ENCODE peak calls at places on chromosomes 2 and 18, in eight cellular contexts. W is A549, C is NB4, R is heart left ventricle, P is ovary, X is H1, B is gastrocnemius medialis, T is Peyer's patch. K is an unnamed sample.

GRCh38 chr2:68414862-68415261 is 49.8 kb downstream of the PLEK start:
- DNase-seq in W (no peak), C (no peak), R (no peak), P (no peak), X (no peak), B (no peak), T (no peak), K (no peak)

GRCh38 chr2:200051621-200051945 is 96.2 kb downstream of the MAIP1 start:
- DNase-seq in W (no peak), C (no peak), R (no peak), P (no peak), X (no peak), B (no peak), T (no peak), K (no peak)

GRCh38 chr2:202035089-202035940 is 1.7 kb downstream of the FZD7 start:
- DNase-seq in W (no peak), C (no peak), R (peak; percentile 79), P (peak; percentile 88), X (peak; percentile 66), B (peak; percentile 79), T (no peak), K (peak; percentile 63)

GRCh38 chr2:238399094-238399493 is 27.6 kb upstream of the ASB1 start:
- DNase-seq in W (no peak), C (no peak), R (no peak), P (no peak), X (no peak), B (no peak), T (no peak), K (no peak)

GRCh38 chr2:7796200-7796563 is 879.0 kb downstream of the RNF144A start:
- DNase-seq in W (no peak), C (no peak), R (no peak), P (no peak), X (no peak), B (no peak), T (no peak), K (no peak)

GRCh38 chr18:74825460-74825859 is 227.8 kb downstream of the ZNF407 start:
- DNase-seq in W (no peak), C (no peak), R (no peak), P (no peak), X (no peak), B (no peak), T (no peak), K (no peak)

GRCh38 chr18:7000484-7001096 is 117.0 kb downstream of the LAMA1 start:
- DNase-seq in W (no peak), C (peak; percentile 24), R (no peak), P (no peak), X (no peak), B (no peak), T (no peak), K (no peak)

GRCh38 chr2:17578466-17578928 is 38.0 kb downstream of the VSNL1 start:
- DNase-seq in W (no peak), C (no peak), R (no peak), P (no peak), X (no peak), B (no peak), T (no peak), K (no peak)

GRCh38 chr2:201507725-201508124 is 56.2 kb downstream of the STRADB start:
- DNase-seq in W (no peak), C (peak; percentile 35), R (no peak), P (no peak), X (no peak), B (no peak), T (no peak), K (no peak)

GRCh38 chr2:34317797-34318196 is 718.7 kb upstream of the FAM98A start:
- DNase-seq in W (no peak), C (no peak), R (peak; percentile 25), P (no peak), X (no peak), B (no peak), T (no peak), K (no peak)

GRCh38 chr18:62771494-62771893 is 56.2 kb downstream of the PHLPP1 start:
- DNase-seq in W (no peak), C (no peak), R (no peak), P (no peak), X (no peak), B (no peak), T (no peak), K (no peak)

GRCh38 chr2:31467426-31467825 is 52.9 kb upstream of the XDH start:
- DNase-seq in W (no peak), C (no peak), R (no peak), P (no peak), X (no peak), B (no peak), T (no peak), K (no peak)

GRCh38 chr2:101768480-101769077 is 71.1 kb downstream of the MAP4K4 start:
- DNase-seq in W (no peak), C (no peak), R (no peak), P (no peak), X (no peak), B (no peak), T (no peak), K (no peak)

DNA sequence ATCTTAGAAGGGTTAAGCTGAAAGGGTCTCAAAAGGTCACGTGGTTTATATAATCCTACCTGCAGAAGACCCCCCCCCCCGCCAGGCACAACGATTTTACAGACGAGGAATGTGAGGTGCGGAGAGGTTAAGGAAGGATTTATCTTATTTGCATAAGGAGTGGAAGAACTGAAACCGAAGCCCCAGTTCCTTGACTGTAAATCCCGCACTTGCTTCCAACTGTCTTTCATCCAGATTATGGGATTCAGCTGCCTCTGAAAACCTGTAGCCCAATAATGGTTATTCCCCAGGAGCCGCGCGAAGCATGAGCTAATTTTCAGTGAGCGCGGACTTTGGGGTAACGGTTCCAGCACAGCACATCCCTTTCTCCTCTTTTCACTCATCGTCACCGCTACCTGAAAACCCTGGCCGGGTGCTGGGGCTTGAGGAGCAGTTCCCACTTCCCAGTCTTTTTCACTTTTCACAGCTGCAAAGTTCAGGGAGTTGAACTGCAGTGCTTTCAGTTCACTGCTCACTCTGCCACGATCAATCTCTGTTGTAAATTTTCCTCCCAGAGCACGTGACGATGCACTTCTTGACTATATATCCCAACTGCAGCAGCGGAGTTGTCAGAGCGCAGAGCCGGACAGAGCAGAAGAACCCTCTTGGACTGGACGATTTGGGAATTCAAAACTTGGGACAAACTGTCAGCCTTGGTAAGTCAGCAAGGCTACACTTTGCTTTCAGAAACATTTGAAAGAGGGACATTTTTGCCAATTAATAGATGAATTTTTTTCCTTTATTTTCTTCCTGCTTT is at the start of gene KCNE4:
- DNase-seq in W (no peak), C (no peak), R (peak; percentile 37), P (no peak), X (no peak), B (no peak), T (no peak), K (peak; percentile 65)
- TF ChIP-seq POLR2A in W (no peak), C (no peak), R (peak; percentile 51), P (peak; percentile 61), X (no peak), B (peak; percentile 41), T (peak; percentile 18), K (peak; percentile 59)

DNA sequence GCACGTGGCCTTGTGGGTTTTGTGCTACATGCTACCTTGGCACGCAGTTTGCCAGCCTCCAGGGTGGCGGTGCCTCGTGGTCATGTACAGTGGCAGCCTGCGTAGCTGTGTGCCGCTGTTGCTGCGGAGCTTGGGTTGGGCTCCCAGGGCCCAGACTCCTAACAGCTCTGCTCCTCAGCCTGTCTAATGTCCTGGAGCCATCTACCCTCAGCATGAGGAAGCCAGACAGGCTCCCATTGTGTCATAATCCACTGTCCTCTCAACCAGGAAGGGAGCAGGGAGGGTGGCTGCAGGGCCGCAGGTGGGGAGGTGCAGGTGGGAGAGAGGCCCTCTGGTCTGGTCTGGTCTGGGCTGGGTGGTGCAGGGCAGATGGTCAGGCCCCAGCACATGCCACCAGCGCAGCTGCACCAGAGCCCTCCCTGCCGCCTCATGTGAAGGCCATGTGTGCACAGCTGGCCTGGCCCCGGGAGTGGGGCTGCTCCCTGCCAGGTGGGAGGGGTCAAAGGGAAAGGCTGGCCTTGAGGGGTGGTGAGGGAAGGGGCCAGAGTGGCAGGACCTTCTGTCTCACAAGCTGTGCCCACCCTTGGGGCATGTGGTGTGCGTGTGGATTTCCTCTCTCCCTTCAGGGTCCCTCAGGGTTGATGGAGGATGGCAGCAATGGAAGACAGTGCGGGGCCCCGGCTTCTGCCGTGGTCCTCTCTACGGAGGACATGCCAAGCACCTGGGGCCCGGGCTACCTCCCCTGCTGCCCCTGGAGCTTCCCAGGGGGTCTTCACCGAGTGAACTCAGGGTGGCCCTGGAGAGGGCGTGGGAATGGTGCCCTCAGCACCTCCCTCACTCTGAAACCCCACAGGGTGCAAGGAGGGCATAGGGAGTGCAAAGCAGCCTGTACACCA is 4.8 kb downstream of the ATOH8 start:
- DNase-seq in W (no peak), C (no peak), R (no peak), P (no peak), X (no peak), B (peak; percentile 66), T (no peak), K (no peak)
- H3K4me3 ChIP-seq in W (no peak overlapping the region), C (no peak overlapping the region), R (no peak overlapping the region), P (no peak overlapping the region), X (no peak overlapping the region), B (peak overlapping the region; percentile 89), T (no peak overlapping the region), K (no peak overlapping the region)

GRCh38 chr2:233353769-233354499 is at the start of gene DGKD:
- DNase-seq in W (peak; percentile 46), C (peak; percentile 69), R (peak; percentile 56), P (peak; percentile 81), X (peak; percentile 84), B (peak; percentile 27), T (peak; percentile 79), K (peak; percentile 65)

GRCh38 chr2:233354971-233355574 is 779 bp downstream of the DGKD start:
- DNase-seq in W (no peak), C (peak; percentile 61), R (peak; percentile 35), P (peak; percentile 61), X (peak; percentile 64), B (no peak), T (peak; percentile 30), K (no peak)

GRCh38 chr2:233353101-233353768 is 1.1 kb upstream of the DGKD start:
- DNase-seq in W (no peak), C (no peak), R (peak; percentile 34), P (peak; percentile 54), X (no peak), B (peak; percentile 30), T (peak; percentile 48), K (no peak)

GRCh38 chr2:233355916-233356315 is 1.6 kb downstream of the DGKD start:
- DNase-seq in W (no peak), C (no peak), R (no peak), P (no peak), X (no peak), B (no peak), T (peak; percentile 14), K (no peak)

DNA sequence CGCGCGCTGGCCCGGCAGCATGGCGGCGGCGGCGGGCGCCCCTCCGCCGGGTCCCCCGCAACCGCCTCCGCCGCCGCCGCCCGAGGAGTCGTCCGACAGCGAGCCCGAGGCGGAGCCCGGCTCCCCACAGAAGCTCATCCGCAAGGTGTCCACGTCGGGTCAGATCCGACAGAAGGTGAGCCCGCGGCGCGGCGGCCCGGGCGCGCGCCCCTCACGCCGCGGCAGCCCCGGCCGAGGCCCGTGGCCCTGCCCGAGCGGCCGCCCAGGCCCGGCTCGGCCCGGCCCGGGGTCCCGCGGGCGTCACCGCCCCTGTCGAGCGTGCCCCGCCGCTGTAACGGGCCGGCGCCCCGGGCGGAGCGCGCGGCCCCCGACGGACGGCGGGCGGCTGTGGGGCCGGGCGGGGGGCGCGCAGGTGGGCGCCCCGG is 218 bp downstream of the DGKD start:
- DNase-seq in W (no peak), C (no peak), R (no peak), P (no peak), X (no peak), B (no peak), T (no peak), K (no peak)
- TF ChIP-seq POLR2A in W (peak; percentile 79), C (peak; percentile 42), R (peak; percentile 34), P (no peak), X (peak; percentile 55), B (peak; percentile 19), T (peak; percentile 13), K (no peak)

GRCh38 chr18:48827321-48828200 is 123.2 kb downstream of the SMAD7 start:
- DNase-seq in W (no peak), C (no peak), R (peak; percentile 13), P (peak; percentile 46), X (peak; percentile 62), B (peak; percentile 10), T (peak; percentile 6), K (peak; percentile 37)
- H3K4me3 ChIP-seq in W (no peak overlapping the region), C (no peak overlapping the region), R (no peak overlapping the region), P (peak overlapping the region; percentile 13), X (peak overlapping the region; percentile 46), B (no peak overlapping the region), T (no peak overlapping the region), K (peak overlapping the region; percentile 16)